ENCODE peak calls at places on chromosome 2, in six cellular contexts. G is tibial artery, T is PC-9, C is right lobe of liver, A is breast epithelium, B is esophagus muscularis mucosa. S is an unnamed sample. For H3K27me3, the result is how much of the 10 kb centered on the place peaks cover.

GRCh38 chr2:209523778-209524362 is 100.0 kb downstream of the MAP2 start:
- DNase-seq in C (no peak), G (no peak), T (no peak), A (no peak), B (no peak), S (no peak)

GRCh38 chr2:73705091-73705490 is 32.1 kb downstream of the TPRKB start:
- DNase-seq in T (peak), C (no peak), G (no peak), A (no peak), B (no peak), S (no peak)

GRCh38 chr2:197028230-197028629 is 101.7 kb upstream of the PGAP1 start:
- DNase-seq in G (no peak), C (no peak), B (no peak), A (no peak), T (peak), S (no peak)

GRCh38 chr2:7881038-7881437 is 800.8 kb upstream of the ID2 start:
- DNase-seq in C (no peak), T (no peak), A (no peak), G (no peak), B (no peak), S (no peak)

GRCh38 chr2:169229590-169229989 is 132.7 kb downstream of the LRP2 start:
- DNase-seq in G (no peak), B (no peak), C (no peak), A (no peak), T (no peak), S (no peak)

GRCh38 chr2:225501022-225501421 is 101.5 kb downstream of the NYAP2 start:
- DNase-seq in G (no peak), C (no peak), T (no peak), A (no peak), B (no peak), S (no peak)

GRCh38 chr2:191521608-191522208 is 156.2 kb upstream of the NABP1 start:
- DNase-seq in T (no peak), B (no peak), C (no peak), A (no peak), G (no peak), S (no peak)

GRCh38 chr2:217326238-217327022 is 466.6 kb upstream of the TNP1 start:
- DNase-seq in B (no peak), C (no peak), G (no peak), T (peak), A (peak), S (no peak)

GRCh38 chr2:39325966-39326365 is 82.2 kb upstream of the CDKL4 start:
- DNase-seq in B (no peak), G (no peak), C (no peak), A (no peak), T (no peak), S (no peak)

GRCh38 chr2:196258407-196258806 is 87.0 kb upstream of the STK17B start:
- DNase-seq in A (no peak), T (no peak), C (no peak), G (no peak), B (no peak), S (no peak)

GRCh38 chr2:201784547-201784946 is 3.8 kb upstream of the ALS2 start:
- DNase-seq in B (no peak), G (no peak), C (no peak), T (no peak), A (no peak), S (no peak)

GRCh38 chr2:160109939-160110673 is 47.7 kb upstream of the PLA2R1 start:
- DNase-seq in G (peak), A (peak), B (no peak), T (no peak), C (peak), S (peak)

GRCh38 chr2:189829092-189829843 is 45.0 kb downstream of the PMS1 start:
- DNase-seq in T (no peak), G (no peak), C (no peak), A (no peak), B (no peak), S (no peak)

GRCh38 chr2:161426788-161427412 is 10.8 kb downstream of the TBR1 start:
- DNase-seq in C (no peak), G (no peak), T (no peak), A (no peak), B (no peak), S (peak)

GRCh38 chr2:128720440-128721022 is 401.9 kb upstream of the HS6ST1 start:
- DNase-seq in B (no peak), C (no peak), A (no peak), T (no peak), G (no peak), S (no peak)

GRCh38 chr2:172928754-172929153 is 146.9 kb upstream of the MAP3K20 start:
- DNase-seq in B (no peak), G (no peak), A (no peak), T (no peak), C (no peak), S (no peak)

GRCh38 chr2:45130758-45131157 is 121.5 kb upstream of the SIX2 start:
- DNase-seq in C (no peak), T (no peak), A (no peak), G (no peak), B (no peak), S (no peak)

GRCh38 chr2:9326975-9327374 is 96.4 kb downstream of the ITGB1BP1 start:
- DNase-seq in T (no peak), G (no peak), A (no peak), B (no peak), C (no peak), S (no peak)

GRCh38 chr2:17752892-17753802 is 463 bp downstream of the SMC6 start:
- DNase-seq in B (peak), T (peak), A (no peak), C (peak), G (peak), S (peak)

GRCh38 chr2:170815746-170816498 is 765 bp upstream of the GAD1 start:
- DNase-seq in T (peak), A (no peak), G (no peak), C (peak), B (peak), S (peak)

GRCh38 chr2:158321264-158321663 is 135.3 kb downstream of the CCDC148 start:
- DNase-seq in B (no peak), T (no peak), C (no peak), A (no peak), G (no peak), S (no peak)

GRCh38 chr2:54638774-54639187 is 84.7 kb upstream of the EML6 start:
- DNase-seq in T (no peak), G (no peak), C (no peak), A (no peak), B (no peak), S (no peak)

GRCh38 chr2:67839242-67839641 is 223.6 kb downstream of the C1D start:
- DNase-seq in T (no peak), C (no peak), B (no peak), A (no peak), G (no peak), S (no peak)

GRCh38 chr2:17620841-17621240 is 80.3 kb downstream of the VSNL1 start:
- DNase-seq in G (no peak), B (no peak), C (no peak), T (no peak), A (no peak), S (no peak)

GRCh38 chr2:238136820-238137537 is 1.5 kb upstream of the KLHL30 start:
- DNase-seq in C (peak), G (peak), T (peak), A (no peak), B (no peak), S (peak)

GRCh38 chr2:141709756-141710155 is 421.1 kb downstream of the LRP1B start:
- DNase-seq in C (no peak), B (no peak), T (no peak), G (no peak), A (no peak), S (no peak)

GRCh38 chr2:219175928-219176817 is 552 bp downstream of the CNPPD1 start:
- DNase-seq in G (peak), A (peak), B (peak), C (peak), T (peak), S (peak)

GRCh38 chr2:169822036-169822435 is 2.7 kb downstream of the METTL5 start:
- DNase-seq in T (no peak), A (no peak), B (no peak), G (no peak), C (no peak), S (no peak)

GRCh38 chr2:172826522-172826921 is 90.9 kb downstream of the RAPGEF4 start:
- DNase-seq in G (no peak), B (no peak), T (no peak), C (no peak), A (no peak), S (no peak)

GRCh38 chr2:129936334-129936934 is 43.0 kb upstream of the RAB6C start:
- DNase-seq in C (peak), T (no peak), B (no peak), G (peak), A (no peak), S (no peak)

GRCh38 chr2:240384711-240385450 is 50.6 kb upstream of the GPC1 start:
- DNase-seq in B (no peak), G (no peak), T (no peak), A (no peak), C (no peak), S (peak)

GRCh38 chr2:234368861-234369261 is 128.0 kb downstream of the ARL4C start:
- DNase-seq in C (no peak), A (peak), G (peak), B (no peak), T (peak), S (no peak)

GRCh38 chr2:119697290-119698013 is 18.5 kb downstream of the TMEM177 start:
- DNase-seq in C (no peak), T (no peak), G (no peak), B (no peak), A (no peak), S (no peak)

GRCh38 chr2:26742053-26742770 is 21.9 kb upstream of the SLC35F6 start:
- DNase-seq in B (no peak), A (no peak), G (no peak), T (no peak), C (no peak), S (no peak)

GRCh38 chr2:238299803-238300202 is 11.4 kb upstream of the PER2 start:
- DNase-seq in G (no peak), T (no peak), B (no peak), C (no peak), A (peak), S (no peak)

GRCh38 chr2:72916743-72917137 is 579 bp upstream of the EMX1 start:
- DNase-seq in A (no peak), T (no peak), B (no peak), G (no peak), C (no peak), S (peak)

GRCh38 chr2:46963961-46964673 is 48.5 kb upstream of the MCFD2 start:
- DNase-seq in A (no peak), G (no peak), C (no peak), B (no peak), T (peak), S (no peak)

GRCh38 chr2:41020318-41020717 is 568.4 kb upstream of the SLC8A1 start:
- DNase-seq in B (no peak), C (no peak), G (no peak), A (no peak), T (no peak), S (no peak)

GRCh38 chr2:121047383-121047782 is 237.6 kb downstream of the TFCP2L1 start:
- DNase-seq in B (no peak), G (no peak), C (no peak), T (no peak), A (no peak), S (no peak)

GRCh38 chr2:121045245-121045644 is 239.8 kb downstream of the TFCP2L1 start:
- DNase-seq in T (no peak), C (no peak), G (no peak), A (no peak), B (no peak), S (no peak)

GRCh38 chr2:121043827-121044222 is 241.2 kb downstream of the TFCP2L1 start:
- DNase-seq in G (no peak), T (no peak), C (no peak), B (no peak), A (no peak), S (no peak)

GRCh38 chr2:121044412-121044811 is 240.6 kb downstream of the TFCP2L1 start:
- DNase-seq in A (no peak), G (no peak), C (no peak), T (no peak), B (no peak), S (no peak)

DNA sequence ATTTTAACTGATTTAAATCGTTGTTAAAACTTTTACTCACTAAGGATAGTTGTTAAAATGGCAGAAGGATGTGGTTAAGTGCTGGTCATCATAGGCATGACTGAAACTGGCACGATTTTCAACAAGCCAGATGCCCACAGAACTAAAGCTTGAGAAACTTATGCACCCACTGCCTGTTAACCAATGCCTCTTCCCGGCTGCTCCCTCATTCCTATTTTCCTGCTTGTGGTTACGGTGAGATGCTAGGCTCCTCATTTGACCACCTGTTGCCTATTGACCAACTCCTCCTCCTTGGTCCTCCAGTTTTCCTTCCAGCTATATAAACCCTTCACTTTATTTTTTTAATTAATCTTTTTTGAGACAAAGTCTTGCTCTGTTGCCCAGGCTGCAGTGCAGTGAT is 238.7 kb downstream of the TFCP2L1 start:
- DNase-seq in G (no peak), C (no peak), A (no peak), T (no peak), B (no peak), S (no peak)
- H3K27me3 ChIP-seq in G (under half), C (under half), A (under half), T (under half), B (under half), S (under half)

DNA sequence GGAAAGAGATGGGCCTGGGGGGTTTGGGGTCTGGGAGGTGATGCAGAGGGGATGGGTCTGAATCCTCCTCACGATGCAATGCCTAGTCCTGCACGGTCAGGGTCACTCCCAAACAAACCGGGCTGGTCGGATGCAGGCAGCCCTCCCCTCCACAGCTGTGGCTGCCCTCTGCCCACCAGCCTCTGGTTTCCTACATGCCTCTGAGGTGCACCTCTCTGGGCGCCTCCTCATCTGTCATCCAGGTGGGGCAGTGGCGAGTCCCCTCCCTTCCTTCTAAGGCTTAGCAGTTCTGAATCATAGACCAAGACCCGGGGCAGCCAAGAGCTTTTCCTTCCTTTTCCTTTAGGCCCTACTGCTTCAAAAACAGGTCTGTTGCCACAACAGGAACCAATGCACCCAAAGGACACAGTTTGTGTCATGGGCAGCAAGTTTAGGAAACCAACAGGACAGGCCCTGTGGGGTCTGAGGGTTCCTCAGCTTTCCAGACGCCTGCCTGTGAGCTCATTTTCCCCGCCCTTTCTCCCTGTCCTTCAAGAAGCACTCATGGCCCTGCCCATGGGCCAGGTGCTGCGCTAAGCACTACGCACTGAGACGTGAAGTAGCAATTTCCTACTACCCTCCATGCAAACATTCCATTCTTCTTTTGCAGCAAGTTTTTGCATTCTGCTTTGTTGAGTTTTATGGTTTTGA is 6.5 kb upstream of the MAL start:
- DNase-seq in T (peak), C (no peak), A (no peak), G (no peak), B (no peak), S (peak)
- H3K27ac ChIP-seq in T (peak), C (no peak), A (no peak), G (no peak), B (no peak), S (no peak)

DNA sequence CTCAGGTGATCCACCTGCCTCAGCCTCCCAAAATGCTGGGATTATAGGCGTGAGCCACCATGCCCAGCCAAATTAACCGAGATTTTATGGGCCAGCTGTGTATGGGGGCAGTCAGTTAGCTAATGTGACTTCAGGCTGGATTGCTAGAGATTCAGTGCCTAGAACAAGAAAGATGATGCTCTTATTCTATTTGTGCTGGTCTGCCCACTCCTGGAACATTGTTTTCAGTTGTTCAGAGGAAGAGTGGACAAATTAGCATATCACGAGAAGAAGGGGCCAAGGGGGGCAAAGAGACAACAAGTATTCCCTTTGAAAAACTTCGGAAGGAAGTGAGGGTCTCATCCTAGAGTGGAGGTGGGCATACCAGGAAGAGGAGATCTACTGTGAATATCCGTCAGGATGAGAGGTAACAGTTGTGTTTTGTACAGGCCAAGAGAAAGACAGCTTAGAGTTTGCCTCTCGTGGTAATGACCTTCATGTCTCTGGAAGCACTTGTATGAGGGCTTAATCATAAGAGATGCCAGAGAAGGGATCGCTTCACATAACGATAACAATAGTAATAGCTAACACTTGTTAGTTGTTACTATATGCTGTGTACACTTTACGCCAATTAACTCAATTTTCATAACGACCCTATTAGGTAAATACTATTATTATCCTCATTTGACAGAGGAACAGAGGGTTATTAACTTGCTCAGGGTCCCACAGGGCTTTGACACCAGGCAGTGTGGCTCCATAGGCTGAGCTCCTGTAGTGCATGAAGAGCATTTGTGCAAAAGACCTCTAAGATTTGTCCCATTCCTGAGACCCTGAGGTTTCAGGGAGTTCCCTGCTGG is 138.3 kb downstream of the DDX1 start:
- DNase-seq in A (no peak), T (no peak), C (no peak), B (no peak), G (no peak), S (no peak)
- H3K27me3 ChIP-seq in A (under half), T (half or more), C (under half), B (under half), G (under half), S (under half)

DNA sequence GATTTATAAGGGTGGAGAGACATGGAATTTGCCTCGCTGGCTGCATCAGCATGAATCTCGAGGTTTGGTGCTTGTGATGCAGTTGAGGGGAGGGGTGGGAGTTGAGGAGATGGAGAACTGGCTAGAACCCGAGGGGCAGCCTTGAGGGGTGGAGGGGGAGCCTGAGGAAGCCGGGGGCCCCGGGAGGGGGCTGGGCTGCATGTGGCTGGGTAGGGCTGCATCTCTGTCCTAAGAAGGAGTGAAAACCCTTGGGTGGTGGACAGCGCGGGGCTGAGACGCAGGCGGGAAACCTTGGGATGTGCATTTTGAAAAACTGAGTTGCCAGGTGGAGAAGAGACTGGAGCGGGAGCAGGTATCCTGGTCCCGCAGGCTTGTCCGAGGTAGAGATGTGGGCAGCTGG is 64.2 kb downstream of the SNTG2 start:
- DNase-seq in T (no peak), C (no peak), B (no peak), A (no peak), G (no peak), S (no peak)
- H3K27ac ChIP-seq in T (no peak), C (no peak), B (no peak), A (no peak), G (no peak), S (no peak)

DNA sequence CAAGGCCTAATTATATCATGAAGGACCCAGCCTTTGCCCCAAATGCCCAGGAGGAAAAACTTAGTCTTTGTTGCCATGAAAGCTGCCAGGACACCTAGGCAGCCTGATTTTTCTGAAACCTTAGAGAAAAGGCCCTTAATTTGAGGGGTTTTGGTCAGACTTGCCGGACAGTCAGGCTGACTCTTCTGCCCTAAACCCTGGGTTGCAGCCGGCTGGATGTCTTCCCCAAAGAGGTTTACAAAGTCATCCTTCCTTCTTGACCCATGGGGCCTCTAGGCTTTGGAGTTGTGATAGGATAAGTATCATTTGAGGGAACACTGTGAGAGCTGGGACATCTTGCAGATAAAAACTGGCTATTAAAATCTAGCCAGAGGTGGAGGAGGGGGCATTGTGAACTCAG is 2.4 kb upstream of the HOXD1 start:
- DNase-seq in G (no peak), B (peak), T (no peak), C (no peak), A (no peak), S (no peak)
- H3K27me3 ChIP-seq in G (under half), B (under half), T (under half), C (under half), A (half or more), S (under half)

S was measured in upper lobe of left lung.